ENCODE peak calls at places on chromosomes 7 and 10, in eight cellular contexts. D is transverse colon, J is gastrocnemius medialis, I is sigmoid colon, H is K562, Z is GM12878, M is IMR-90, U is ovary. Y is an unnamed sample. For H3K27me3, the result is how much of the 10 kb centered on the place peaks cover.

GRCh38 chr7:132080967-132081668 is 495.2 kb downstream of the PLXNA4 start:
- DNase-seq in D (peak), H (no peak), U (no peak), I (peak), J (no peak), Z (no peak), M (peak), Y (no peak)

GRCh38 chr10:93620925-93621324 is 8.6 kb downstream of the PDE6C start:
- DNase-seq in M (no peak), U (no peak), J (no peak), Z (no peak), I (no peak), H (no peak), D (no peak), Y (no peak)

GRCh38 chr7:55593515-55594318 is 21.4 kb upstream of the VOPP1 start:
- DNase-seq in U (peak), J (no peak), Z (no peak), H (peak), I (no peak), D (peak), M (peak), Y (no peak)

GRCh38 chr10:44955408-44956070 is 4.1 kb upstream of the RASSF4 start:
- DNase-seq in Z (no peak), M (no peak), J (peak), D (no peak), U (no peak), I (peak), H (no peak), Y (no peak)

GRCh38 chr7:81433196-81433595 is 336.7 kb downstream of the HGF start:
- DNase-seq in J (no peak), D (no peak), Z (no peak), I (no peak), U (no peak), M (no peak), H (no peak), Y (no peak)

GRCh38 chr7:1223196-1224092 is 9.2 kb upstream of the UNCX start:
- DNase-seq in H (no peak), M (no peak), D (no peak), Z (no peak), U (no peak), J (no peak), I (no peak), Y (no peak)

GRCh38 chr10:97759157-97759980 is 12.4 kb downstream of the SFRP5 start:
- DNase-seq in D (peak), H (peak), M (peak), J (no peak), I (peak), U (peak), Z (no peak), Y (no peak)

GRCh38 chr10:122112021-122112616 is 123.2 kb downstream of the TACC2 start:
- DNase-seq in J (no peak), M (peak), U (no peak), Z (no peak), H (no peak), D (peak), I (no peak), Y (no peak)

DNA sequence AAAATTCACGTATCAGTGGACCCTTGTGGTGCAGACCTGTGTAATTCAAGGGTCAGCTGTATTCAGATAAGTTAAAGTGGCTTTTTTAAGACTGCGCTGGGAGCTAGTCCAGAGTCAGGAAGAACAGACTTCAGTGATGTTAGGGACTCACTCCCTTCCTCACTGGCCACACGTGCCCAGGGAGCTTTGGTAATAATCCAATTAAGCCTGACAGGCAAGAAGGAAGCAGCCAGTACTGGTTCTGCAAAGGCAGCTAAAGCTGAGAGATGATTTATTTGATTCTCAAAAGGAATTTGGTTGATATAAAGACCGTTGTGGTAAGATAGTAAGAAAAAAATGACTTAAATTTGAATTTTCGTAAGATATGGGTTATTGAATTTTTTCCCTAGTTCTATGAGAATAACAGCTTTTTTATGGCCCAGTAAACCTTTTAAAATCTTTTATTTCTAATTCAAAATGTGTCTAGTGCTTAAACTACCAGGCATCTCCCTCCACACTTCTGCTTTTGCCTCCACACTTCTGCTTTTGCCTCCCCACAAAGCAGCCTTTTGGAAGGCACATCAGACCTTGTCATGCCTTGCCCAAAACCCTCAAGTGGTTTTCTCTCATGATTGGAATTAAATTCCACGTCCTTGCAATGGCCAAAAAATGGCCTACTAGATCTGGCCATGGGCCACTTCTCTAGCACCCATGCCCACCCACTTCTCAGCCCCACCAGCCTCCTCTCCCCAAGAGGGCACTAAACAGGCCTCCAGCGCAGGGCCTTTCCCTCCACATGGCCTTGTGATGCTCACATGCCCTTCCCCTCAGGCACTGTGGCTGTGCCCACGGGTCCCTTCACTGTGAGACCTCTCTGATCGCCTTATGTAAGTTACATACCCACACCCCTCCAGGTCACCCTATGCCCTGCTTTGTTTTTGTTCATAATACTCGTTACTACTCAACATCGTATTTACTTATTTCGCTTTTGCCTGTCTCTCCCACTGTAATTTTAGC is 92.5 kb downstream of the POU6F2 start:
- DNase-seq in D (no peak), J (no peak), I (no peak), Z (no peak), H (no peak), U (no peak), M (no peak), Y (no peak)
- TF ChIP-seq POLR2A in D (no peak), J (no peak), I (no peak), Z (no peak), H (no peak), U (no peak), M (no peak), Y (no peak)

GRCh38 chr7:100951172-100951571 is 1.8 kb downstream of the MUC3A start:
- DNase-seq in J (no peak), U (no peak), D (no peak), M (no peak), I (no peak), H (peak), Z (no peak), Y (no peak)

GRCh38 chr7:100951888-100952560 is 2.7 kb downstream of the MUC3A start:
- DNase-seq in H (no peak), U (no peak), D (no peak), J (no peak), Z (no peak), I (no peak), M (no peak), Y (no peak)

GRCh38 chr7:100949931-100950443 is 653 bp downstream of the MUC3A start:
- DNase-seq in J (no peak), Z (no peak), I (no peak), M (no peak), D (no peak), H (peak), U (no peak), Y (no peak)

GRCh38 chr7:100949227-100949930 is at the start of gene MUC3A:
- DNase-seq in U (no peak), H (peak), Z (no peak), I (no peak), J (no peak), M (no peak), D (peak), Y (no peak)

GRCh38 chr7:100952641-100953040 is 3.3 kb downstream of the MUC3A start:
- DNase-seq in M (no peak), J (no peak), I (no peak), D (no peak), U (no peak), Z (no peak), H (no peak), Y (no peak)
- H3K27me3 ChIP-seq in M (under half), J (under half), I (under half), D (under half), U (under half), Z (under half), H (under half), Y (under half)

GRCh38 chr7:141016349-141016748 is 1.6 kb upstream of the MRPS33 start:
- DNase-seq in M (no peak), J (no peak), D (no peak), U (no peak), I (no peak), Z (no peak), H (no peak), Y (no peak)

GRCh38 chr7:141013345-141013715 is 1.4 kb downstream of the MRPS33 start:
- DNase-seq in U (no peak), H (no peak), M (no peak), I (no peak), J (no peak), D (no peak), Z (no peak), Y (no peak)

GRCh38 chr7:141014091-141014490 is 661 bp downstream of the MRPS33 start:
- DNase-seq in I (no peak), M (peak), U (no peak), D (no peak), Z (no peak), J (no peak), H (peak), Y (no peak)

GRCh38 chr7:141012696-141013344 is 1.9 kb downstream of the MRPS33 start:
- DNase-seq in I (no peak), M (peak), U (no peak), H (peak), Z (no peak), D (no peak), J (no peak), Y (no peak)

DNA sequence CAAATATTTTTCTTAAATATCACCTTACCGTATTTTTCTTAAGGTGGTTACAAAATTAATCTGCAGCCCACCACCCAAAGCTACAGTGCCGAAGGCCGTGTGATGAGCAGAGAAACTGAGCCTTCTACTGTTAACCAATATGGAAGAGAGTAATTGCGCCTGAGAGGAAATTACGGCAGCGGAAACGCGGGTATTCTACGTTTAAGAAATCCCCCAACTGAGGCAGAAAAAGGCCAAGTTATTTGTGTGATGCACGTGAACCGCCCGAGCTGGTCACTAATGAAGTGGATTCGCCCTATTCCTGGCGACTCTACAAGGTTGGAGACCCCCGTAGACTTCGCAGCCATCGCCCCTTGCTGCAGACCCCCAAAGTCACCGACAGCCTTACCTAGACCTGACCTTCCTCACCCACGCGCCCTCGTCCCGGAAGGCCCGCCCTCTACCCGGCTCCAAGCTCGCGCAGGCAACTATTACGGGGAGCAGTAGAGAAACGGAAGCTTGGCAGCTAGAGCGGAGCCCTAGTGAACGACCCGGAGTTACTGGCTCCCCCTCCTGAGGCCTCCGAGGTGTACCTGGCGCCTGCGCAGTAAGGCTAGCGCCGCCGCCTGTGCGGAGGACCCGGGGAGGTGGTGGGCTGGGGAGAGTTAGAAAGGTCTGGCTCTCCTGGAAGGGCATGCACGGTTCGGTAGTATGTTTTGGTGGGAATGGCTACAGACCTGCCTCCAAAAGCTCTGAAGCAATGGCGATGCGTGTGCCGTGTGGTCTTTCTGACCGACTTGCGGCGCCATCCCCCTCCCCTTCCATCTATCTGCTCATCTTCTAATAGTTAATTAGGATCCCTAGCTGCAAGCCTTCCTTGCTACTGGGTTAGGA is at the start of gene MRPS33:
- DNase-seq in J (peak), D (peak), M (peak), U (peak), I (peak), Z (peak), H (peak), Y (peak)
- TF ChIP-seq POLR2A in J (peak), D (peak), M (peak), U (peak), I (peak), Z (peak), H (peak), Y (peak)

DNA sequence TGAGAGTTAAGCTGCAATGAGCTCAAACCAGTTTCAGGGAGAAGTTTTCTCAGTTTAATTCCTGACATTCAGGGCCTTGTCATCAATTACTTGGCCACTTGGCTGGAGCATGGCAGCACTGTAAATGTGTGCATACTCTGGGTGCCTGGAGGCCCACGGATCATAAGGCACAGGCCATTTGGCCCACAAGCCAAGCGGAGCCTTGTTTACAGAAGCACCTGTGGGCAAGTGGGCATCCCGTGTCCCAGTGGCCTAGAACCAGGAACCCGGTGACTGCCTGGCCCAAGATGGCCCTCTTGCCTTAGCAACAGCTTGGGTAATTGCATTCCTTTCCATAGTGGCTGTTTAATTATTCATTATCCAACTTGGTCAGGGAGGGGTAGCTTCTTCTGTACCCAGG is 426.5 kb upstream of the ZMIZ1 start:
- DNase-seq in D (no peak), J (no peak), I (no peak), M (no peak), H (no peak), U (no peak), Z (no peak), Y (no peak)
- H3K27me3 ChIP-seq in D (under half), J (under half), I (under half), M (under half), H (under half), U (under half), Z (under half), Y (under half)

Y was measured in esophagus squamous epithelium.